ENCODE peak calls at places on chromosomes 2 and 18, in seven cellular contexts. One of them, this sample, is unnamed.

GRCh38 chr2:15561574-15562344 is 625 bp upstream of the NBAS start:
- DNase-seq in neuronal stem cell: no peak
- DNase-seq in astrocyte: peak; percentile 80
- DNase-seq in GM23248: peak; percentile 70
- DNase-seq in fibroblast of lung: peak; percentile 54
- DNase-seq in PC-3: peak; percentile 25
- DNase-seq in keratinocyte: no peak
- DNase-seq in this sample: peak; percentile 34

GRCh38 chr2:7517122-7517487 is 599.9 kb downstream of the RNF144A start:
- DNase-seq in neuronal stem cell: no peak
- DNase-seq in astrocyte: no peak
- DNase-seq in GM23248: peak; percentile 72
- DNase-seq in fibroblast of lung: no peak
- DNase-seq in PC-3: peak; percentile 89
- DNase-seq in keratinocyte: no peak
- DNase-seq in this sample: no peak

GRCh38 chr2:48940606-48941005 is 185.1 kb upstream of the LHCGR start:
- DNase-seq in neuronal stem cell: no peak
- DNase-seq in astrocyte: no peak
- DNase-seq in GM23248: no peak
- DNase-seq in fibroblast of lung: peak; percentile 0
- DNase-seq in PC-3: no peak
- DNase-seq in keratinocyte: no peak
- DNase-seq in this sample: no peak

GRCh38 chr2:197236816-197237215 is 73.8 kb downstream of the ANKRD44 start:
- DNase-seq in neuronal stem cell: no peak
- DNase-seq in astrocyte: no peak
- DNase-seq in GM23248: no peak
- DNase-seq in fibroblast of lung: no peak
- DNase-seq in PC-3: no peak
- DNase-seq in keratinocyte: no peak
- DNase-seq in this sample: no peak

GRCh38 chr2:109428281-109428680 is 185.5 kb downstream of the SEPTIN10 start:
- DNase-seq in neuronal stem cell: no peak
- DNase-seq in astrocyte: no peak
- DNase-seq in GM23248: no peak
- DNase-seq in fibroblast of lung: no peak
- DNase-seq in PC-3: no peak
- DNase-seq in keratinocyte: no peak
- DNase-seq in this sample: no peak

GRCh38 chr2:52844701-52845423 is 922.7 kb upstream of the CHAC2 start:
- DNase-seq in neuronal stem cell: no peak
- DNase-seq in astrocyte: peak; percentile 43
- DNase-seq in GM23248: no peak
- DNase-seq in fibroblast of lung: no peak
- DNase-seq in PC-3: no peak
- DNase-seq in keratinocyte: no peak
- DNase-seq in this sample: peak; percentile 7

GRCh38 chr2:83851066-83851465 is 608.0 kb downstream of the SUCLG1 start:
- DNase-seq in neuronal stem cell: no peak
- DNase-seq in astrocyte: no peak
- DNase-seq in GM23248: no peak
- DNase-seq in fibroblast of lung: no peak
- DNase-seq in PC-3: no peak
- DNase-seq in keratinocyte: peak; percentile 71
- DNase-seq in this sample: no peak

GRCh38 chr2:73254343-73255006 is 20.4 kb downstream of the CCT7 start:
- DNase-seq in neuronal stem cell: no peak
- DNase-seq in astrocyte: no peak
- DNase-seq in GM23248: no peak
- DNase-seq in fibroblast of lung: no peak
- DNase-seq in PC-3: no peak
- DNase-seq in keratinocyte: no peak
- DNase-seq in this sample: no peak

GRCh38 chr18:63273170-63273925 is 46.2 kb downstream of the BCL2 start:
- DNase-seq in neuronal stem cell: no peak
- DNase-seq in astrocyte: no peak
- DNase-seq in GM23248: no peak
- DNase-seq in fibroblast of lung: no peak
- DNase-seq in PC-3: no peak
- DNase-seq in keratinocyte: no peak
- DNase-seq in this sample: no peak

GRCh38 chr2:3611136-3611535 is 16.2 kb downstream of the COLEC11 start:
- DNase-seq in neuronal stem cell: no peak
- DNase-seq in astrocyte: no peak
- DNase-seq in GM23248: no peak
- DNase-seq in fibroblast of lung: no peak
- DNase-seq in PC-3: no peak
- DNase-seq in keratinocyte: no peak
- DNase-seq in this sample: no peak

GRCh38 chr2:3606028-3606369 is 11.1 kb downstream of the COLEC11 start:
- DNase-seq in neuronal stem cell: no peak
- DNase-seq in astrocyte: no peak
- DNase-seq in GM23248: no peak
- DNase-seq in fibroblast of lung: no peak
- DNase-seq in PC-3: no peak
- DNase-seq in keratinocyte: no peak
- DNase-seq in this sample: no peak

GRCh38 chr2:3610415-3610814 is 15.5 kb downstream of the COLEC11 start:
- DNase-seq in neuronal stem cell: no peak
- DNase-seq in astrocyte: no peak
- DNase-seq in GM23248: no peak
- DNase-seq in fibroblast of lung: no peak
- DNase-seq in PC-3: no peak
- DNase-seq in keratinocyte: no peak
- DNase-seq in this sample: no peak

GRCh38 chr2:3606370-3607124 is 11.6 kb downstream of the COLEC11 start:
- DNase-seq in neuronal stem cell: no peak
- DNase-seq in astrocyte: no peak
- DNase-seq in GM23248: no peak
- DNase-seq in fibroblast of lung: no peak
- DNase-seq in PC-3: no peak
- DNase-seq in keratinocyte: no peak
- DNase-seq in this sample: no peak

DNA sequence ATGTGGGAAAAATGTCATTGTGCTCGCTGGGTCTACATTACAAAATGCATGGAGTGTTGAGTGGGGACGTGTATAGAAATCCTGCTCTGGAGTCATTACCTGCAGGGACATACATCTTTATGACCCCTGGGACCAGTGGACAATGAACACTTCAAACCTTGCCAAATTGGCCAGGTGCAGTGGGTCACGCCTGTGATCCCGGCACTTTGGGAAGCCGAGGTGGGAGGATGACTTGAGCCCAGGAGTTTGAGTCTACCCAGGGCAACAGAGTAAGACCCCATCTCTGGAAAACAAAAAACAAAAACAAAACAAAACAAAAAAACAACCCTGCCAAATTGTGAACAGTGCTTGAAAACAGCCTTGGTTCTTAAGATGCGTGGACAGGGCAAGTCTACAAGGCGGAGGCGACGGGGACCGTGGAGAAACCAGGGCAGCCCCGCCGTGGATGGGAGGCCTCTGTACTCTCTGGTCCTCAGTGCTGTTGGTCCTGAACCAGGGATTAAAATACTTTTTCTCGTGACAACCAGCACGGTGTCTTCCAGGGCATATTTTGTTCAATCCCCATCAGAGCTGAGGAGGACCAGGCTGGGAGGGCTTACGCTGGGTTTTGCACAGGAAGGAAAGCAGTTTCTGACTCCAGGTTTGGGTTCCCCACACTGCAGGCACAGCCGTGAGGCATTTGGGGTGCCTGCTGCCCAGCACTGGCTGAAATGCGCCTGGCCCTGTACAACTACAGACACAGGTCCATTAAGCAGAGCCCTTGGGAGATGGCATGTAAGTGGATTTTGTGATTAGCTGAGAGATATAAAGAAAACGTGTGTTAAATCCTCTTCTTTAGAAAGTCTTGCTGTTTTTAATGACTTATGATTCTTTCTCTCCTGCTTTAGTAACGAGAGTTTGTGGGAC is 13.7 kb downstream of the COLEC11 start:
- DNase-seq in neuronal stem cell: no peak
- DNase-seq in astrocyte: no peak
- DNase-seq in GM23248: no peak
- DNase-seq in fibroblast of lung: no peak
- DNase-seq in PC-3: no peak
- DNase-seq in keratinocyte: no peak
- DNase-seq in this sample: no peak
- H2AFZ ChIP-seq in neuronal stem cell: no peak overlapping the region
- H2AFZ ChIP-seq in astrocyte: no peak overlapping the region
- H2AFZ ChIP-seq in GM23248: no peak overlapping the region
- H2AFZ ChIP-seq in fibroblast of lung: no peak overlapping the region
- H2AFZ ChIP-seq in PC-3: no peak overlapping the region
- H2AFZ ChIP-seq in keratinocyte: no peak overlapping the region
- H2AFZ ChIP-seq in this sample: peak overlapping the region; percentile 58

GRCh38 chr2:11762031-11762430 is 15.6 kb downstream of the LPIN1 start:
- DNase-seq in neuronal stem cell: no peak
- DNase-seq in astrocyte: no peak
- DNase-seq in GM23248: no peak
- DNase-seq in fibroblast of lung: no peak
- DNase-seq in PC-3: no peak
- DNase-seq in keratinocyte: no peak
- DNase-seq in this sample: no peak
- H3K36me3 ChIP-seq in neuronal stem cell: peaks cover 40% of the 10 kb centered on the region
- H3K36me3 ChIP-seq in astrocyte: peaks cover 9% of the 10 kb centered on the region
- H3K36me3 ChIP-seq in GM23248: no peaks in the 10 kb centered on the region
- H3K36me3 ChIP-seq in fibroblast of lung: peaks cover 17% of the 10 kb centered on the region
- H3K36me3 ChIP-seq in PC-3: peaks cover 22% of the 10 kb centered on the region
- H3K36me3 ChIP-seq in keratinocyte: peaks cover 23% of the 10 kb centered on the region
- H3K36me3 ChIP-seq in this sample: peaks cover 26% of the 10 kb centered on the region

GRCh38 chr18:67862069-67862468 is 345.5 kb upstream of the DSEL start:
- DNase-seq in neuronal stem cell: no peak
- DNase-seq in astrocyte: peak; percentile 48
- DNase-seq in GM23248: peak; percentile 37
- DNase-seq in fibroblast of lung: no peak
- DNase-seq in PC-3: no peak
- DNase-seq in keratinocyte: no peak
- DNase-seq in this sample: peak; percentile 38

GRCh38 chr18:67864677-67865340 is 348.3 kb upstream of the DSEL start:
- DNase-seq in neuronal stem cell: no peak
- DNase-seq in astrocyte: peak; percentile 64
- DNase-seq in GM23248: peak; percentile 94
- DNase-seq in fibroblast of lung: peak; percentile 19
- DNase-seq in PC-3: peak; percentile 60
- DNase-seq in keratinocyte: no peak
- DNase-seq in this sample: peak; percentile 58

DNA sequence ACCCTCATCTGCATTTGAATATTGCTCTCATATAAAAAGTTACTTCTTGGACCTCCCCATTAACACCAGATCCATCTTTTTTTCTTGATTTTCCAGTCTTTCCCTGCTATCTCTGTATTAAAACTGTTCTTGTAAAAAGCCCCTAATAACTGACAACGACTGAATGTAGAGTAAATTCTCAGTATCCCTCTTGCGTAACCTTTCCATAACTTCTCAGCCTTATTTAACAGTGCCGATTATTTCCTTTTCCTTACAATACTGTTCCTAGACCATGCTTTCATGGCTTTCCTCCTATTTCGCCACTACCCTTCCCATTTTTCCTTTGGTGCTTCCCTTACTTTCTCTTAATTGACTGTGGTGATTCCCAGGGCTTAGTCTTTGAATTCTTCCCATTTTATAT is 348.9 kb upstream of the DSEL start:
- DNase-seq in neuronal stem cell: no peak
- DNase-seq in astrocyte: no peak
- DNase-seq in GM23248: no peak
- DNase-seq in fibroblast of lung: no peak
- DNase-seq in PC-3: no peak
- DNase-seq in keratinocyte: no peak
- DNase-seq in this sample: no peak
- H3K9ac ChIP-seq in neuronal stem cell: no peak overlapping the region
- H3K9ac ChIP-seq in astrocyte: no peak overlapping the region
- H3K9ac ChIP-seq in GM23248: no peak overlapping the region
- H3K9ac ChIP-seq in fibroblast of lung: no peak overlapping the region
- H3K9ac ChIP-seq in PC-3: no peak overlapping the region
- H3K9ac ChIP-seq in keratinocyte: no peak overlapping the region
- H3K9ac ChIP-seq in this sample: no peak overlapping the region

GRCh38 chr2:161243312-161243711 is 64.9 kb upstream of the PSMD14 start:
- DNase-seq in neuronal stem cell: no peak
- DNase-seq in astrocyte: no peak
- DNase-seq in GM23248: no peak
- DNase-seq in fibroblast of lung: no peak
- DNase-seq in PC-3: no peak
- DNase-seq in keratinocyte: no peak
- DNase-seq in this sample: no peak
- H2AFZ ChIP-seq in neuronal stem cell: peak overlapping the region; percentile 25
- H2AFZ ChIP-seq in astrocyte: no peak overlapping the region
- H2AFZ ChIP-seq in GM23248: no peak overlapping the region
- H2AFZ ChIP-seq in fibroblast of lung: no peak overlapping the region
- H2AFZ ChIP-seq in PC-3: no peak overlapping the region
- H2AFZ ChIP-seq in keratinocyte: peak overlapping the region; percentile 75
- H2AFZ ChIP-seq in this sample: no peak overlapping the region

DNA sequence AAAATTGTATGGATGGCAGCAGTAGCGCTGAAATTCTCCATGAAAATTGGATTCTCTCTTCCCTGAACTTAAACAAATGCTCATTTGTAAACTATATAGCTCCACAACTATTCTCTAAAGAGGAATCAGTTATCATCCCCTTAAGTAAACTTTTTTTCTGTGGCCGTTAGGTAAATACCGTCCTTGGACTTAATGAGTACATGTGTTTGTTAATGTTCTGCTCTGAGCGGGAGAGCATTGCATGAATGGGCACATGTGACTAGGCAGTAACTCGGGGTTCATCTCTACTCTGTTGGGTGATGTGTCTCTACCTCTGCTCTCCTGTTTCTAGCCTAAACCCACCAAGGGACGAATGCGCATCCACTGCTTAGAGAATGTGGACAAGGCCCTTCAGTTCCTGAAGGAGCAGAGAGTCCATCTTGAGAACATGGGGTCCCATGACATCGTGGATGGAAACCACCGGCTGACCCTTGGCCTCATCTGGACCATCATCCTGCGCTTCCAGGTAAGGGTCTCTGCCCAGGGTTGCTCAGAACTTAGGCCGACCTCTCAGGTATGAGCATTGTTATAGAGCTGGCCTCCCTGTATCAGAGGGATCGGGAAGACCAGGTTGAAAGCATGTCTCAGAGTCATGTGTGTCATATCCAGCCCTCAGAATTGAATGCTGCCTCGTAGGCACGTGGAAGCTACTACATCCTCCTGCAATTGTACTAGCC is 111.5 kb upstream of the EML6 start:
- DNase-seq in neuronal stem cell: no peak
- DNase-seq in astrocyte: no peak
- DNase-seq in GM23248: no peak
- DNase-seq in fibroblast of lung: no peak
- DNase-seq in PC-3: no peak
- DNase-seq in keratinocyte: no peak
- DNase-seq in this sample: no peak
- H3K36me3 ChIP-seq in neuronal stem cell: peaks cover 49% of the 10 kb centered on the region
- H3K36me3 ChIP-seq in astrocyte: peaks cover 21% of the 10 kb centered on the region
- H3K36me3 ChIP-seq in GM23248: peaks cover 28% of the 10 kb centered on the region
- H3K36me3 ChIP-seq in fibroblast of lung: peaks cover 11% of the 10 kb centered on the region
- H3K36me3 ChIP-seq in PC-3: peaks cover 31% of the 10 kb centered on the region
- H3K36me3 ChIP-seq in keratinocyte: peaks cover 13% of the 10 kb centered on the region
- H3K36me3 ChIP-seq in this sample: peaks cover 13% of the 10 kb centered on the region

This sample was measured in IMR-90.